ENCODE peak calls at places on chromosome 2, in six cellular contexts. V is A549, X is K562, R is IMR-90, K is HepG2, T is GM12878. Q is an unnamed sample.

GRCh38 chr2:71498261-71498701 is 44.9 kb downstream of the DYSF start:
- DNase-seq in V (peak; percentile 75), X (no peak), R (peak; percentile 89), K (peak; percentile 37), T (no peak), Q (no peak)

GRCh38 chr2:213995400-213996105 is 415.3 kb upstream of the VWC2L start:
- DNase-seq in V (peak; percentile 86), X (no peak), R (peak; percentile 94), K (no peak), T (no peak), Q (no peak)

GRCh38 chr2:106339608-106340007 is 128.6 kb downstream of the RGPD3 start:
- DNase-seq in V (no peak), X (no peak), R (no peak), K (no peak), T (no peak), Q (no peak)

GRCh38 chr2:6186332-6187100 is 494.3 kb downstream of the SOX11 start:
- DNase-seq in V (peak; percentile 88), X (no peak), R (peak; percentile 87), K (peak; percentile 59), T (no peak), Q (no peak)

GRCh38 chr2:237092920-237093781 is 7.5 kb downstream of the COPS8 start:
- DNase-seq in V (peak; percentile 54), X (no peak), R (peak; percentile 85), K (no peak), T (no peak), Q (peak; percentile 14)

GRCh38 chr2:56199492-56199891 is 15.7 kb downstream of the CCDC85A start:
- DNase-seq in V (no peak), X (no peak), R (peak; percentile 62), K (no peak), T (no peak), Q (no peak)

GRCh38 chr2:160229591-160229990 is 29.5 kb upstream of the ITGB6 start:
- DNase-seq in V (peak; percentile 63), X (no peak), R (peak; percentile 62), K (no peak), T (no peak), Q (no peak)

GRCh38 chr2:18219676-18220075 is 340.8 kb downstream of the RDH14 start:
- DNase-seq in V (no peak), X (no peak), R (peak; percentile 18), K (no peak), T (no peak), Q (no peak)

GRCh38 chr2:215764441-215765048 is 248.8 kb downstream of the MREG start:
- DNase-seq in V (no peak), X (peak; percentile 11), R (peak; percentile 90), K (no peak), T (no peak), Q (no peak)

GRCh38 chr2:11482473-11483031 is 16.6 kb upstream of the E2F6 start:
- DNase-seq in V (no peak), X (no peak), R (no peak), K (no peak), T (no peak), Q (peak; percentile 43)

GRCh38 chr2:36831185-36831584 is 134.7 kb downstream of the VIT start:
- DNase-seq in V (no peak), X (no peak), R (no peak), K (no peak), T (no peak), Q (no peak)

GRCh38 chr2:159086874-159087273 is 118.4 kb downstream of the TANC1 start:
- DNase-seq in V (no peak), X (no peak), R (no peak), K (no peak), T (no peak), Q (no peak)

GRCh38 chr2:105272176-105272575 is 30.6 kb downstream of the GPR45 start:
- DNase-seq in V (no peak), X (no peak), R (no peak), K (peak; percentile 15), T (no peak), Q (no peak)

GRCh38 chr2:13578547-13578946 is 861.8 kb downstream of the TRIB2 start:
- DNase-seq in V (no peak), X (no peak), R (no peak), K (no peak), T (no peak), Q (no peak)

GRCh38 chr2:31476511-31477171 is 62.1 kb upstream of the XDH start:
- DNase-seq in V (no peak), X (no peak), R (peak; percentile 19), K (no peak), T (no peak), Q (no peak)

GRCh38 chr2:196586511-196586991 is 53.0 kb upstream of the CCDC150 start:
- DNase-seq in V (peak; percentile 53), X (no peak), R (peak; percentile 86), K (no peak), T (no peak), Q (no peak)

GRCh38 chr2:219851169-219851568 is 223.7 kb downstream of the SLC4A3 start:
- DNase-seq in V (no peak), X (no peak), R (no peak), K (no peak), T (no peak), Q (peak; percentile 21)

DNA sequence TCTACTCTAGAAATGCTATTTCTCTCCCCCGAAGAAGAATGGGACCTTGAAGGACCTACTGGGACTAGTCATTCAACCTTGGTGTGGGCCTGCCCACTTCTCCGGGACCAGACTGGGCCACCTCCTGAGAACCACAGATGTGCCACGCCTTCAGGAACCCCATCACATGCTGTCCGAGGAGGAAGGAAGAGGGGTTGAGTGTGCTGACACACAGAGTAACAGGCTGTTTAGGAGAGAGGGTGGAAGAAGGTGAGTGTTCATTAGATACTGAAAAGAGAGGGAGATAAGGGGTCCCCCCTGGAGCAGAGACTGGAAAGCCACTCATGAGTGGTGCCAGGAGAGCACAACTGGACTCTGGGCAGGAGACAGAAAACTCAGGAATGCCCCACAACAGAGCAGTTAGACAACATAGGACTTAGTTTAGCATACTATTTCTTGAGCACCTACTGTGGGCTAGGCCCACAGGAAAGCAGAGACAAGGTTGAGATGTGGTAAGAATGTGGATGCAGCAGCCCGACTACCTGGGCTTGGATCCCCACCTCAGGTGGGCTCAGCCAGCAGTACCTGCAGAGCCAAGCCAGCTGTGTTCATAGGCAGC is 286.4 kb upstream of the NCKAP5 start:
- DNase-seq in V (no peak), X (no peak), R (no peak), K (no peak), T (no peak), Q (no peak)
- TF ChIP-seq BHLHE40 in V (no peak), X (no peak), R (no peak), K (no peak), T (no peak), Q (no peak)

GRCh38 chr2:187372213-187372612 is 75.8 kb downstream of the CALCRL start:
- DNase-seq in V (no peak), X (no peak), R (peak; percentile 27), K (no peak), T (no peak), Q (no peak)
- TF ChIP-seq BHLHE40 in V (no peak), X (no peak), R (no peak), K (no peak), T (no peak), Q (no peak)

GRCh38 chr2:128715360-128715759 is 396.7 kb upstream of the HS6ST1 start:
- DNase-seq in V (no peak), X (no peak), R (no peak), K (no peak), T (no peak), Q (no peak)

GRCh38 chr2:128710242-128710641 is 391.6 kb upstream of the HS6ST1 start:
- DNase-seq in V (no peak), X (no peak), R (no peak), K (no peak), T (no peak), Q (no peak)

GRCh38 chr2:128714861-128715312 is 396.2 kb upstream of the HS6ST1 start:
- DNase-seq in V (no peak), X (no peak), R (no peak), K (no peak), T (no peak), Q (no peak)

GRCh38 chr2:128714285-128714684 is 395.6 kb upstream of the HS6ST1 start:
- DNase-seq in V (no peak), X (no peak), R (no peak), K (no peak), T (no peak), Q (no peak)

DNA sequence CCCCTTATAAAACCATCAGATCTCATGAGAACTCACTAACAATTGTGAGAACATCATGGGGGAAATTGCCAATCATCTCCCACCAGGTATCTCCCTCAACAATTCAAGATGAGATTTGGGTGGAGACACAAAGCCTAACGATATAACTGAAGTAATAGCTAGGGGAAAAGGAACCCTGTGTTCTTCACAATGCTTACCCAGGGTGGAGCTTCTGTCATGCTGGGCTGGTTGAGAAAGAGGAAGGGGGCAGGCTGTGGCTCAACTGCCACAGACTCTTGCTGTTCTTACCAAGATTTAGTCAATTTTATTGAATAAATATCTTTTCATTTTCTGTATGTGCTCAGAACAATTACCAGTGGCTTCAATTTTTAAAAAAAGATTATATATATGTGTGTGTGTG is 392.1 kb upstream of the HS6ST1 start:
- DNase-seq in V (no peak), X (no peak), R (no peak), K (no peak), T (no peak), Q (no peak)
- TF ChIP-seq BHLHE40 in V (no peak), X (no peak), R (no peak), K (no peak), T (no peak), Q (no peak)

GRCh38 chr2:121828281-121828731 is 72.9 kb downstream of the TSN start:
- DNase-seq in V (no peak), X (no peak), R (no peak), K (no peak), T (no peak), Q (no peak)

GRCh38 chr2:121821476-121822158 is 66.2 kb downstream of the TSN start:
- DNase-seq in V (no peak), X (no peak), R (no peak), K (no peak), T (no peak), Q (no peak)

GRCh38 chr2:121826036-121826435 is 70.6 kb downstream of the TSN start:
- DNase-seq in V (no peak), X (no peak), R (no peak), K (no peak), T (no peak), Q (no peak)

GRCh38 chr2:121824264-121824663 is 68.8 kb downstream of the TSN start:
- DNase-seq in V (no peak), X (no peak), R (no peak), K (no peak), T (no peak), Q (no peak)

DNA sequence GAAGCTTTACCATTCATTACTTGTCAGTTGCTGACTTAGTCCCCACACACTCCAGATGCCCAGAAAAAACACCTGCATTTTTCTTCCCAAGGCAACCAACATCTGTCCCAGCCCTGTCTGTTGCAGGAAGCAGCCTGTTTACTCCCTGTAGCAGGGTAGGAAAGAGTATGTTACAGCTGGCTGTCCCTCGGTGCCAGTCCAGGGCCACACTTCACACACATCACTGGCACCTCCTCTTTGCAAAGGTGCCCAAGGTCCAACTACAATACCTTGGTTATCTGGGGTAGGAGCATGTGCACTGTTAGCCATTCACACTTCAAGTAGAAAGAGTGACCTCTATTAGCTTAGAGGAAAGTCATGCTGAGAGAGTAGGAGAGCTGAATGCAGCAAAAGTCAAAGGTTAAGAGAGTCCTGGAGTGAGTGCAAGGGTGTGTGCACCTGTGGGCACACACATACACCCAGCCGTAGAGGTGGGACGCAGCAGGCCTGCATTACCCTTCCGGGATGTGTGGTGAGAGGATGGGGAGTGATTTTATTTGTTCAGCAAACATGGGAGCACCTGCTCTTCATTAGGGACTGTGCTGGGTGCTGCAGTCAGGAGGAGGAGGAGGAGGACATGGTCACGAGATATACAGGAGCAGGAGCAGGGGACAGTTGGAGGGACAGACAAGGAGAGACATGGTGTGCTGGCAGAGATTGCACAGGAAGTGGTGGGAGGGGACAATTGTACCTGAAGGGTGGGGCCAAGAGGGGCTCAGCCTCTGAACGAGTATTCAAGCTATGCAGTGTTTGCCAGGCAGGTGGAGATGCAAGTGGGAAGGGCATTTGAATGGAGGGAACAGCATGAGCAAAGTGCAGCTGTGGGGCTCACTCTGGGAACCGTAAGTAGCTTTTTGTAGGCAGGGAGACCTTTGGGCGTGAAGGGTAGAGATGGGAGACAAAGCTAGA is 69.8 kb downstream of the TSN start:
- DNase-seq in V (no peak), X (no peak), R (no peak), K (no peak), T (no peak), Q (no peak)
- TF ChIP-seq BHLHE40 in V (no peak), X (no peak), R (no peak), K (no peak), T (no peak), Q (no peak)

Q was measured in HEK293T.